ENCODE peak calls at places on chromosomes 12 and 14, in seven cellular contexts. L, O, V, B, D, K and N are unnamed samples.

GRCh38 chr12:111068281-111068680 is 147.9 kb upstream of the MYL2 start:
- DNase-seq in K (no peak), B (no peak), V (no peak), O (no peak), L (no peak), D (no peak), N (no peak)

GRCh38 chr12:48536602-48537001 is 11.2 kb downstream of the OR8S1 start:
- DNase-seq in L (no peak), D (no peak), O (no peak), K (no peak), B (no peak), V (no peak), N (no peak)

GRCh38 chr12:41496009-41496408 is 307.9 kb downstream of the PDZRN4 start:
- DNase-seq in D (no peak), B (no peak), V (no peak), K (no peak), O (no peak), L (no peak), N (no peak)

GRCh38 chr12:132424118-132424438 is 65.9 kb upstream of the FBRSL1 start:
- DNase-seq in O (no peak), K (no peak), B (no peak), D (no peak), V (no peak), L (no peak), N (no peak)

GRCh38 chr12:51374346-51374745 is 16.9 kb downstream of the GALNT6 start:
- DNase-seq in V (no peak), K (no peak), O (no peak), D (no peak), B (no peak), L (no peak), N (no peak)

GRCh38 chr14:81169711-81170103 is 51.1 kb downstream of the GTF2A1 start:
- DNase-seq in B (peak; percentile 2), O (no peak), K (no peak), V (peak; percentile 76), L (peak; percentile 20), D (peak; percentile 83), N (peak; percentile 87)

GRCh38 chr14:76644875-76645518 is 116.3 kb upstream of the VASH1 start:
- DNase-seq in O (no peak), L (no peak), V (peak; percentile 13), K (no peak), D (no peak), B (no peak), N (peak; percentile 58)

GRCh38 chr12:96981053-96981452 is 74.0 kb downstream of the NEDD1 start:
- DNase-seq in O (peak; percentile 73), D (no peak), V (no peak), B (no peak), L (peak; percentile 46), K (no peak), N (no peak)

GRCh38 chr12:678747-679712 is 15.8 kb upstream of the NINJ2 start:
- DNase-seq in V (no peak), K (no peak), O (no peak), D (no peak), B (no peak), L (no peak), N (no peak)

GRCh38 chr12:40946612-40947194 is 241.4 kb upstream of the PDZRN4 start:
- DNase-seq in O (no peak), D (no peak), V (no peak), L (peak; percentile 30), B (peak; percentile 18), K (no peak), N (no peak)

GRCh38 chr12:84113666-84114065 is 798.9 kb downstream of the SLC6A15 start:
- DNase-seq in O (no peak), L (no peak), B (no peak), D (no peak), V (no peak), K (no peak), N (no peak)

GRCh38 chr14:64775081-64775777 is 71.0 kb downstream of the PLEKHG3 start:
- DNase-seq in O (no peak), L (no peak), K (no peak), V (no peak), D (no peak), B (no peak), N (peak; percentile 55)

GRCh38 chr12:94575645-94576393 is 74.5 kb downstream of the TMCC3 start:
- DNase-seq in L (no peak), B (no peak), D (no peak), V (no peak), O (no peak), K (no peak), N (no peak)

GRCh38 chr14:105118646-105119409 is 49.7 kb downstream of the JAG2 start:
- DNase-seq in O (no peak), L (no peak), K (no peak), B (no peak), D (peak; percentile 68), V (no peak), N (no peak)

GRCh38 chr14:43041976-43042375 is 1435.3 kb downstream of the LRFN5 start:
- DNase-seq in O (no peak), V (no peak), K (no peak), L (no peak), D (no peak), B (no peak), N (no peak)

GRCh38 chr14:84468153-84468552 is 1061.8 kb upstream of the FLRT2 start:
- DNase-seq in B (no peak), K (no peak), L (no peak), V (no peak), D (no peak), O (no peak), N (no peak)

GRCh38 chr12:46160081-46160980 is 108.5 kb downstream of the SLC38A1 start:
- DNase-seq in V (no peak), L (peak; percentile 91), B (no peak), K (no peak), O (no peak), D (no peak), N (peak; percentile 70)

GRCh38 chr12:48995061-48995879 is 3.9 kb downstream of the DDN start:
- DNase-seq in B (peak; percentile 45), D (peak; percentile 90), V (peak; percentile 88), O (no peak), K (no peak), L (peak; percentile 71), N (peak; percentile 89)

GRCh38 chr12:68620528-68620927 is 9.8 kb downstream of the RAP1B start:
- DNase-seq in O (no peak), D (no peak), B (no peak), V (no peak), L (no peak), K (no peak), N (no peak)

GRCh38 chr14:58832010-58832409 is 194.2 kb downstream of the DACT1 start:
- DNase-seq in O (no peak), V (no peak), B (no peak), D (no peak), L (no peak), K (no peak), N (no peak)

GRCh38 chr12:79344855-79345840 is 345.6 kb downstream of the PAWR start:
- DNase-seq in L (no peak), V (peak; percentile 19), B (no peak), D (no peak), K (no peak), O (no peak), N (no peak)

GRCh38 chr14:101630056-101630960 is 69.0 kb downstream of the DIO3 start:
- DNase-seq in B (no peak), K (no peak), L (no peak), O (no peak), V (no peak), D (no peak), N (no peak)